ENCODE peak calls at places on chromosomes 4 and X, in six cellular contexts. L is endothelial cell; I is NK-92 treated with Interleukin-12 subunit alpha and Interleukin-12 subunit beta, amount 100 ng/mL, for 24 hours; S is IMR-90; R is ureter; G is fibroblast of the conjunctiva. M is an unnamed sample.

GRCh38 chr4:1763550-1764080 is 29.5 kb upstream of the FGFR3 start:
- DNase-seq in L (no peak), I (no peak), S (peak), R (no peak), G (peak), M (peak)

GRCh38 chrX:18422325-18422724 is 3.1 kb upstream of the CDKL5 start:
- DNase-seq in L (no peak), I (no peak), S (peak), R (no peak), G (peak), M (peak)

GRCh38 chr4:81469774-81470455 is 1.8 kb downstream of the RASGEF1B start:
- DNase-seq in L (no peak), I (no peak), S (no peak), R (no peak), G (no peak), M (no peak)

GRCh38 chr4:82528074-82528473 is 33.7 kb downstream of the TMEM150C start:
- DNase-seq in L (no peak), I (no peak), S (no peak), R (no peak), G (no peak), M (no peak)

GRCh38 chrX:53085661-53086229 is 3.6 kb downstream of the TSPYL2 start:
- DNase-seq in L (no peak), I (no peak), S (no peak), R (no peak), G (no peak), M (no peak)

GRCh38 chr4:175071123-175071522 is 153.0 kb downstream of the ADAM29 start:
- DNase-seq in L (no peak), I (no peak), S (no peak), R (no peak), G (no peak), M (no peak)

GRCh38 chrX:7801706-7802105 is 41.3 kb upstream of the VCX start:
- DNase-seq in L (no peak), I (no peak), S (no peak), R (no peak), G (no peak), M (no peak)

GRCh38 chr4:143482753-143483362 is 30.6 kb upstream of the SMARCA5 start:
- DNase-seq in L (peak), I (no peak), S (peak), R (no peak), G (peak), M (peak)

GRCh38 chrX:129686422-129686948 is 31.7 kb upstream of the APLN start:
- DNase-seq in L (no peak), I (no peak), S (peak), R (peak), G (peak), M (peak)

GRCh38 chr4:123599920-123600394 is 203.4 kb downstream of the SPRY1 start:
- DNase-seq in L (peak), I (peak), S (peak), R (peak), G (no peak), M (peak)

GRCh38 chrX:103356897-103357296 is 591 bp downstream of the TCEAL9 start:
- DNase-seq in L (peak), I (no peak), S (no peak), R (peak), G (no peak), M (no peak)

M was measured in fibroblast of lung.